ENCODE peak calls at places on chromosomes 1 and 21, in four cellular contexts. U is GM12878, K is K562, P is HepG2. D is an unnamed sample.

GRCh38 chr21:42287193-42288083 is 27.8 kb downstream of the TFF3 start:
- DNase-seq in P (no peak), U (no peak), K (no peak), D (no peak)

GRCh38 chr21:39599191-39599966 is 13.4 kb upstream of the B3GALT5 start:
- DNase-seq in P (no peak), K (no peak), U (no peak), D (no peak)

GRCh38 chr1:248913933-248914332 is 7.9 kb downstream of the PGBD2 start:
- DNase-seq in K (peak; percentile 76), U (no peak), P (no peak), D (no peak)

GRCh38 chr1:50332941-50333594 is 90.2 kb downstream of the DMRTA2 start:
- DNase-seq in U (no peak), P (peak; percentile 21), K (peak; percentile 89), D (peak; percentile 83)

GRCh38 chr1:182721525-182721924 is 37.1 kb upstream of the RGS8 start:
- DNase-seq in K (no peak), P (no peak), U (no peak), D (no peak)

GRCh38 chr1:52913537-52913936 is 8.0 kb downstream of the ECHDC2 start:
- DNase-seq in U (no peak), P (peak; percentile 32), K (peak; percentile 85), D (no peak)

GRCh38 chr1:248807067-248807737 is 18.5 kb downstream of the SH3BP5L start:
- DNase-seq in K (peak; percentile 77), P (peak; percentile 50), U (no peak), D (peak; percentile 51)

GRCh38 chr1:231799363-231799986 is 172.9 kb downstream of the DISC1 start:
- DNase-seq in K (no peak), U (no peak), P (no peak), D (no peak)

GRCh38 chr1:30232288-30232899 is 491.0 kb downstream of the MATN1 start:
- DNase-seq in U (no peak), K (peak; percentile 60), P (peak; percentile 10), D (peak; percentile 56)

GRCh38 chr1:25579241-25579946 is 36.0 kb downstream of the LDLRAP1 start:
- DNase-seq in U (no peak), P (no peak), K (no peak), D (no peak)

GRCh38 chr1:206050655-206051235 is 2.2 kb upstream of the RHEX start:
- DNase-seq in U (peak; percentile 100), P (no peak), K (no peak), D (no peak)

GRCh38 chr1:3727042-3727824 is 25.0 kb upstream of the CCDC27 start:
- DNase-seq in U (no peak), K (peak; percentile 80), P (no peak), D (peak; percentile 53)

GRCh38 chr1:94729287-94729686 is 90.9 kb upstream of the SLC44A3 start:
- DNase-seq in U (no peak), P (no peak), K (no peak), D (no peak)

GRCh38 chr1:24917327-24918074 is 12.6 kb downstream of the RUNX3 start:
- DNase-seq in K (no peak), U (no peak), P (no peak), D (no peak)

GRCh38 chr1:219039018-219039740 is 134.5 kb upstream of the LYPLAL1 start:
- DNase-seq in U (no peak), P (no peak), K (no peak), D (no peak)

GRCh38 chr1:225809842-225810578 is at the start of gene EPHX1:
- DNase-seq in U (peak; percentile 15), K (peak; percentile 93), P (peak; percentile 76), D (peak; percentile 95)

GRCh38 chr1:19113362-19114092 is 96.5 kb downstream of the UBR4 start:
- DNase-seq in U (no peak), K (peak; percentile 78), P (peak; percentile 46), D (peak; percentile 28)

GRCh38 chr21:33121715-33122475 is 52.0 kb downstream of the OLIG1 start:
- DNase-seq in U (no peak), K (peak; percentile 78), P (no peak), D (peak; percentile 75)

GRCh38 chr1:203706444-203706843 is 58.5 kb upstream of the LAX1 start:
- DNase-seq in U (no peak), K (no peak), P (no peak), D (no peak)

GRCh38 chr1:206012086-206012859 is 9.1 kb upstream of the RAB7B start:
- DNase-seq in K (peak; percentile 56), P (peak; percentile 29), U (peak; percentile 66), D (no peak)

GRCh38 chr1:86352096-86352495 is 44.0 kb downstream of the ODF2L start:
- DNase-seq in U (no peak), K (no peak), P (no peak), D (no peak)

GRCh38 chr1:66335859-66336640 is 197.9 kb upstream of the SGIP1 start:
- DNase-seq in P (no peak), U (peak; percentile 97), K (no peak), D (no peak)

GRCh38 chr1:941588-942383 is 17.3 kb downstream of the NOC2L start:
- DNase-seq in K (peak; percentile 88), P (peak; percentile 34), U (no peak), D (peak; percentile 85)

GRCh38 chr1:108801101-108801500 is 54.6 kb downstream of the STXBP3 start:
- DNase-seq in K (no peak), U (no peak), P (no peak), D (no peak)
- TF ChIP-seq TARDBP in K (no peak), U (no peak), P (no peak), D (no peak)

DNA sequence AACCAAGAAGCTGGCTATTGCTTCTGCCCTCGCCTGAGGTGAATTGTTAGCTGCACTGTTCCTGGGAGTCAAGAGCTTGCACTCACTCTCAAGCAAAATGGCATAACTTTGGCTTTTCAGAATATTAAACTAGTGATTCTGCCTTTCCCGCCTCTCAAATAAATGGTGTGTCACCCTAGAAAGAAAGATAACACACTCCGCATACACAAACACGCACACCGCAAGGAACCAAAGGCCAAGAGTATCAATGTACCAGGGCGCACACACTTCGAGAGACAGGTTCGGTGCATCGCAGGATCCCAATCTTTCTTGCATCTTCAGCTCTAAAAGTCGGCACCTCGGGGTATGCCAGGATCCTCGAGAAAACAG is 470 bp upstream of the RTCA start:
- DNase-seq in K (peak; percentile 61), P (peak; percentile 23), U (no peak), D (peak; percentile 23)
- TF ChIP-seq TARDBP in K (no peak), P (no peak), U (no peak), D (no peak)

DNA sequence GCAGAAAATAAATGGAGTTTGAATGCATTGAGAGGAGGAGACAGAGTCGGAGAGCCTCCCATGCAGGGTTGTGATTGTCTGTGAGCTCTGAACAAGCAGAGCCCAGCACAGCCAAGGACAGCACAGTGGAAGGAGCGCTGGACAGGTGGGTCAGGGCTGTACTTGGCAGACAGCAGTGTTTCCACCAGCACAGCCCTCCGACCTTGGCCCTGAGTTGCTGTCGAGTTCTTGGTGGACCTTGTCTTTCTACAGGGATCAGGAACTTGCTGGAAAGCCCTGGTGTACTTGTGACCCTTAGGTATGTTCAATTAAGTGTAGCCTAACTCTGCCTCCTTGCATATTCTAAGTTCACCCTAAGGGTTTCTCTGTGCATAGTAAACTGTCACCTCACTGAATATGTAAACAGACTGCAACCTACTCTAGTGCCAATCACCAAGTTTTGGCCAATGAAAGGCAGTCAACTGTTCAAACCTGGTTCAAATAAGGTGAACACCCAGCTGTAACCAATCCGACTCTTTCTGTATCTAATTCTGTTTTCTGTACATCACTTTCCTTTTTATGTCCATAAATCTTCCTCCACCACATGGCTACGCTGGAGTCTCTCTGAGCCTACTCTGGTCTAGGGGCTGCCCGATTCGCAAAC is 86.6 kb upstream of the SLC25A33 start:
- DNase-seq in P (no peak), U (no peak), K (no peak), D (no peak)
- TF ChIP-seq TARDBP in P (no peak), U (no peak), K (no peak), D (no peak)

GRCh38 chr21:45377866-45378257 is 27.1 kb upstream of the COL18A1 start:
- DNase-seq in P (no peak), K (no peak), U (no peak), D (no peak)
- TF ChIP-seq TARDBP in P (no peak), K (no peak), U (no peak), D (no peak)

D was measured in HEK293T.